ENCODE peak calls at places on chromosome 19, in five cellular contexts. S is activated naive CD4-positive, alpha-beta T cell treated with anti-CD3 and anti-CD28 coated beads for 36 hours; N is SK-MEL-5; V is NCI-H1105; W is AG08396. F is an unnamed sample.
A peak's percentile ranks its signal among the peaks of the same experiment; 100 is the strongest.

GRCh38 chr19:48152552-48152951 is 17.6 kb downstream of the LIG1 start:
- DNase-seq in S (peak; percentile 79), N (peak; percentile 82), V (peak; percentile 23), W (peak; percentile 68), F (peak; percentile 81)

GRCh38 chr19:3233116-3233515 is 8.7 kb downstream of the CELF5 start:
- DNase-seq in S (no peak), N (no peak), V (no peak), W (no peak), F (no peak)

GRCh38 chr19:41309225-41310030 is 544 bp upstream of the CCDC97 start:
- DNase-seq in S (no peak), N (no peak), V (no peak), W (no peak), F (no peak)

GRCh38 chr19:36113895-36114762 is 546 bp downstream of the POLR2I start:
- DNase-seq in S (peak; percentile 45), N (peak; percentile 23), V (peak; percentile 34), W (peak; percentile 50), F (peak; percentile 71)

GRCh38 chr19:7687177-7687576 is 6.5 kb downstream of the TRAPPC5 start:
- DNase-seq in S (no peak), N (no peak), V (no peak), W (no peak), F (no peak)

GRCh38 chr19:42081584-42082258 is 5.8 kb downstream of the ZNF574 start:
- DNase-seq in S (peak; percentile 41), N (peak; percentile 67), V (no peak), W (peak; percentile 76), F (no peak)

GRCh38 chr19:13781547-13781946 is 7.3 kb downstream of the C19orf53 start:
- DNase-seq in S (peak; percentile 66), N (peak; percentile 83), V (peak; percentile 81), W (peak; percentile 87), F (peak; percentile 86)

GRCh38 chr19:5934779-5935472 is 20.9 kb downstream of the CAPS start:
- DNase-seq in S (no peak), N (no peak), V (no peak), W (peak; percentile 79), F (no peak)

GRCh38 chr19:34489175-34489574 is 7.6 kb downstream of the WTIP start:
- DNase-seq in S (no peak), N (no peak), V (no peak), W (no peak), F (no peak)

GRCh38 chr19:7815325-7815724 is 14.7 kb upstream of the EVI5L start:
- DNase-seq in S (no peak), N (no peak), V (no peak), W (no peak), F (no peak)

GRCh38 chr19:351976-352625 is 7.5 kb upstream of the MIER2 start:
- DNase-seq in S (no peak), N (no peak), V (no peak), W (no peak), F (peak; percentile 45)

GRCh38 chr19:34588249-34588648 is 88.7 kb downstream of the SCGB2B2 start:
- DNase-seq in S (no peak), N (no peak), V (no peak), W (no peak), F (no peak)

GRCh38 chr19:44681992-44682790 is 10.9 kb downstream of the CEACAM19 start:
- DNase-seq in S (no peak), N (no peak), V (no peak), W (no peak), F (no peak)

GRCh38 chr19:44641866-44642265 is 1.8 kb upstream of the PVR start:
- DNase-seq in S (no peak), N (no peak), V (no peak), W (no peak), F (no peak)

GRCh38 chr19:42066075-42066754 is 3.8 kb downstream of the GRIK5 start:
- DNase-seq in S (no peak), N (peak; percentile 85), V (peak; percentile 73), W (peak; percentile 50), F (no peak)

GRCh38 chr19:48255376-48256303 is at the start of gene CARD8:
- DNase-seq in S (peak; percentile 88), N (peak; percentile 85), V (peak; percentile 83), W (peak; percentile 76), F (peak; percentile 85)